ENCODE peak calls at places on chromosomes 7 and 10, in four cellular contexts. G is WTC11, V is K562, U is HepG2. X is an unnamed sample.

GRCh38 chr7:157753713-157754415 is 417.1 kb downstream of the DNAJB6 start:
- DNase-seq in G (no peak), V (no peak), U (no peak), X (no peak)

GRCh38 chr10:30540286-30540685 is 89.3 kb downstream of the LYZL2 start:
- DNase-seq in G (no peak), V (no peak), U (no peak), X (no peak)

GRCh38 chr10:118569241-118569881 is 26.1 kb downstream of the PRLHR start:
- DNase-seq in G (no peak), V (no peak), U (no peak), X (no peak)

GRCh38 chr7:2175514-2175913 is 57.2 kb downstream of the MAD1L1 start:
- DNase-seq in G (no peak), V (no peak), U (peak; percentile 12), X (no peak)

GRCh38 chr10:3192856-3193635 is 20.5 kb upstream of the PITRM1 start:
- DNase-seq in G (peak; percentile 48), V (peak; percentile 64), U (peak; percentile 29), X (no peak)

GRCh38 chr7:7979556-7979955 is 11.0 kb downstream of the GLCCI1 start:
- DNase-seq in G (no peak), V (no peak), U (no peak), X (no peak)

GRCh38 chr10:87861953-87862643 is 1.2 kb downstream of the KLLN start:
- DNase-seq in G (peak; percentile 98), V (peak; percentile 81), U (peak; percentile 91), X (peak; percentile 95)

GRCh38 chr7:87146740-87147386 is 5.4 kb upstream of the DMTF1 start:
- DNase-seq in G (peak; percentile 17), V (no peak), U (no peak), X (no peak)

GRCh38 chr10:119672291-119672690 is 21.1 kb downstream of the BAG3 start:
- DNase-seq in G (no peak), V (no peak), U (no peak), X (no peak)

GRCh38 chr7:101612885-101613490 is 16.1 kb downstream of the MYL10 start:
- DNase-seq in G (no peak), V (no peak), U (no peak), X (no peak)

GRCh38 chr10:19563424-19564141 is 252.6 kb upstream of the PLXDC2 start:
- DNase-seq in G (no peak), V (no peak), U (no peak), X (no peak)

GRCh38 chr10:44860811-44861751 is 50.1 kb upstream of the TMEM72 start:
- DNase-seq in G (no peak), V (no peak), U (peak; percentile 6), X (no peak)

GRCh38 chr10:86751477-86751876 is 4.9 kb upstream of the BMPR1A start:
- DNase-seq in G (no peak), V (no peak), U (no peak), X (no peak)

GRCh38 chr7:150435390-150436073 is 14.9 kb upstream of the GIMAP8 start:
- DNase-seq in G (no peak), V (no peak), U (no peak), X (peak; percentile 97)

GRCh38 chr10:114403545-114404161 is 649 bp downstream of the AFAP1L2 start:
- DNase-seq in G (peak; percentile 66), V (no peak), U (no peak), X (no peak)

GRCh38 chr10:23110722-23111660 is 15.6 kb downstream of the MSRB2 start:
- DNase-seq in G (peak; percentile 22), V (no peak), U (peak; percentile 27), X (no peak)

GRCh38 chr10:98097611-98098010 is 36.8 kb upstream of the R3HCC1L start:
- DNase-seq in G (no peak), V (no peak), U (no peak), X (no peak)

GRCh38 chr10:6108631-6109443 is 20.0 kb downstream of the RBM17 start:
- DNase-seq in G (peak; percentile 84), V (peak; percentile 61), U (peak; percentile 42), X (no peak)

GRCh38 chr7:99390941-99391602 is 16.5 kb downstream of the ARPC1B start:
- DNase-seq in G (no peak), V (no peak), U (no peak), X (no peak)

GRCh38 chr10:128150045-128150493 is 23.8 kb upstream of the MKI67 start:
- DNase-seq in G (peak; percentile 83), V (peak; percentile 91), U (no peak), X (no peak)

GRCh38 chr10:128150551-128150950 is 24.3 kb upstream of the MKI67 start:
- DNase-seq in G (no peak), V (no peak), U (no peak), X (no peak)

GRCh38 chr10:128147064-128147463 is 20.8 kb upstream of the MKI67 start:
- DNase-seq in G (no peak), V (no peak), U (no peak), X (peak; percentile 45)

GRCh38 chr10:128149267-128149666 is 23.0 kb upstream of the MKI67 start:
- DNase-seq in G (no peak), V (no peak), U (no peak), X (no peak)

GRCh38 chr10:128147669-128148068 is 21.4 kb upstream of the MKI67 start:
- DNase-seq in G (no peak), V (no peak), U (no peak), X (no peak)
- TF ChIP-seq NR2C2 in G (no peak), V (no peak), U (no peak), X (no peak)

GRCh38 chr10:8138471-8138870 is 84.0 kb downstream of the GATA3 start:
- DNase-seq in G (no peak), V (no peak), U (no peak), X (no peak)
- TF ChIP-seq NR2C2 in G (no peak), V (no peak), U (no peak), X (no peak)

DNA sequence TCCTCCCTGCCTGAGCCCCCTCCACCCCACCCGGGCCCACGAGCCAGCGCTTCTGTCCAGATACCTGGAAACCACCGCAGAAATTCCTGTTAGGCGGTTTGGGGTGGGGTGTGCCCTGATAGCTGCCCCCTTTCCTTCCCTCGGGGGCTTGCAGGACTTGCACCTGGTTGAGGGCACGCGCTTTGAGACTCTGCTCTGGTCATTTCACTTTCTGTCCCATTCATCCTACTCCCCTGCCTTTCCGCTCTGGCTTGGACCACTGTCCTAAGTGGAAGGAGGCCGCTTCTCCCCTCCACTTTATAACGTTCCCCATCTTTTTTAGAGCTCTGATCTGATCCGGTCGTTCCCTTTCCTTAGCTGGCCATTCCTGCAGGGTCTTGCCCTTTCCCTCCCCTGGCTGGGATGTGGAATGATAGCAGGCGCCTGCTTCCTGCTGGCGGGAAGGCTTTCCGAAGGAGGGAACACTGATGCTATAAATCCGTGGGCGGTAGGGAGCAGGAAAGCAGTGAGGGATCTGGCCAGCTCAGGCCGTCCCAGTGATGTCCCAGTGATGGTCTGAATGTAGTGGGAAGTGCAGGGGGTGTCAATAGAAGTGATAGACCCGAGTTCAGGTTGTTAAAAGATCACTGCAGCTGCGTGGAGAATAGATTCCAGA is 852 bp upstream of the PRKAR1B start:
- DNase-seq in G (no peak), V (peak; percentile 48), U (no peak), X (no peak)
- TF ChIP-seq NR2C2 in G (no peak), V (no peak), U (no peak), X (no peak)

DNA sequence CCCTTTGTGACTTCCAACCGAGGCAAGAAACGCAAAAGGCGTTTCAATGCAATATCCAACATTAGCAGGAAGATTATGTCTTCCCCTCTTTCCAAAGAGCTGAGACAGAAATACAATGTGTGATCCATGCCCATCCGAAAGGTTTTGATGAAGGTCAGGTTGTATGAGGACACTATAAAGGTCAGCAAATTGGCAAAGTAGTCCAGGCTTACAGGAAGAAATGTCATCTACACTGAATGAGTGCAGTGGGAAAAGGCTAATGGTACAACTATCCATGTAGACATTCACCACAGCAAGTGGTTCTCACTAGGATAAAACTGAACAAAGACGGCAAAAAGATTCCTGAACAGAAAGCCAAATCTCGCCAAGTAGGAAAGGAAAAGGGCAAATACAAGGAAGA is 27.8 kb upstream of the DNA2 start:
- DNase-seq in G (no peak), V (no peak), U (no peak), X (no peak)
- TF ChIP-seq NR2C2 in G (no peak), V (no peak), U (no peak), X (no peak)

GRCh38 chr7:158979023-158979529 is 122.7 kb downstream of the DYNC2I1 start:
- DNase-seq in G (no peak), V (no peak), U (no peak), X (no peak)
- TF ChIP-seq NR2C2 in G (no peak), V (no peak), U (no peak), X (no peak)

GRCh38 chr7:121761399-121761798 is 111.6 kb upstream of the PTPRZ1 start:
- DNase-seq in G (no peak), V (no peak), U (no peak), X (no peak)
- TF ChIP-seq NR2C2 in G (no peak), V (no peak), U (no peak), X (no peak)

DNA sequence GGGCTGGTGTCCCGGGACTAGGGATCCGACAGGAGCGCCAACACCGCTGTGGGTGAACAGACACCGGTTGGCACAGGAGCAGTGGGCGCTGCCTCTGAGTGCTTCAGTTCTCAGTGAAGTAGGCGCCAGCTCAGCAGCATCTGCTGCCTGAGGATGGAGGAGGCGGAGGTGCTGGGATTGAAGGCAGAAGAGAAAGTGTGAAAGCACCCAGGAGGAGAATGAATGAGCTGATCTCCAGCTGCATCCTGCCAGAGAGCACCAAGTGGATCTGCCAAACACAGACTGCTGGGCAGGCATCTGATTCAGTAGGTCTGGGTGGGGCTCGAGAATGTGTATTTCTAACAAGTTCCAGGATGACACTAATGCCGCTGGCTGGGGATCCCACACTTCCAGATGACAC is 74.5 kb downstream of the LANCL2 start:
- DNase-seq in G (no peak), V (no peak), U (no peak), X (no peak)
- TF ChIP-seq NR2C2 in G (no peak), V (no peak), U (no peak), X (no peak)

X was measured in GM12878.